ENCODE peak calls at places on chromosomes 3 and 15, in eight cellular contexts. A is aorta; X is hepatocyte; E is CD8-positive, alpha-beta memory T cell; R is H9; C is neural progenitor cell; T is cardiac muscle cell; P is CD4-positive, alpha-beta T cell. M is an unnamed sample. For H3K9me3, the result is how much of the 10 kb centered on the place peaks cover.

GRCh38 chr15:49323207-49323606 is 99.8 kb upstream of the FGF7 start:
- DNase-seq in C (no peak), P (no peak), R (no peak), E (no peak), X (no peak), A (no peak), T (no peak), M (no peak)

GRCh38 chr3:185726254-185726967 is 98.4 kb downstream of the IGF2BP2 start:
- DNase-seq in C (no peak), T (no peak), P (no peak), R (no peak), A (no peak), X (no peak), E (no peak), M (no peak)

GRCh38 chr15:69145694-69146492 is 14.5 kb upstream of the GLCE start:
- DNase-seq in R (no peak), C (no peak), A (no peak), P (no peak), T (peak), X (peak), E (no peak), M (no peak)

GRCh38 chr3:48952510-48953118 is 34.0 kb downstream of the ARIH2 start:
- DNase-seq in E (peak), A (no peak), T (peak), X (peak), P (peak), R (peak), C (peak), M (peak)

GRCh38 chr15:23645379-23646164 is 2.1 kb downstream of the MAGEL2 start:
- DNase-seq in T (peak), C (peak), E (no peak), P (no peak), R (peak), A (no peak), X (peak), M (no peak)

GRCh38 chr3:197795200-197795599 is 4.1 kb downstream of the LRCH3 start:
- DNase-seq in A (no peak), X (no peak), P (no peak), R (no peak), E (no peak), T (no peak), C (no peak), M (no peak)

GRCh38 chr3:141625506-141625905 is 112.6 kb upstream of the RNF7 start:
- DNase-seq in P (no peak), R (no peak), C (no peak), X (no peak), A (no peak), T (no peak), E (no peak), M (no peak)

GRCh38 chr15:78361956-78362506 is 21.9 kb downstream of the CRABP1 start:
- DNase-seq in C (no peak), X (no peak), R (no peak), T (no peak), P (no peak), E (no peak), A (no peak), M (no peak)

GRCh38 chr3:115448856-115449255 is 174.5 kb upstream of the GAP43 start:
- DNase-seq in T (no peak), A (no peak), E (no peak), X (no peak), R (no peak), C (no peak), P (no peak), M (no peak)

GRCh38 chr3:192481638-192482037 is 245.7 kb downstream of the FGF12 start:
- DNase-seq in R (no peak), C (no peak), X (peak), E (no peak), A (no peak), T (no peak), P (no peak), M (no peak)

GRCh38 chr3:60423556-60423955 is 827.7 kb downstream of the FHIT start:
- DNase-seq in C (no peak), E (no peak), R (no peak), X (no peak), A (no peak), P (no peak), T (no peak), M (no peak)

GRCh38 chr3:60582285-60582684 is 669.0 kb downstream of the FHIT start:
- DNase-seq in X (peak), P (no peak), E (no peak), A (no peak), R (no peak), T (peak), C (no peak), M (no peak)

GRCh38 chr15:99630607-99631131 is 64.9 kb downstream of the MEF2A start:
- DNase-seq in R (no peak), T (no peak), E (no peak), X (no peak), C (no peak), P (no peak), A (no peak), M (no peak)
- H3K9me3 ChIP-seq in R (under half), T (under half), E (under half), X (under half), C (under half), P (under half), A (under half), M (under half)

GRCh38 chr3:196422976-196423781 is 9.0 kb downstream of the UBXN7 start:
- DNase-seq in R (no peak), C (no peak), T (peak), A (peak), E (no peak), X (peak), P (no peak), M (no peak)

GRCh38 chr3:196414469-196414868 is 17.8 kb downstream of the UBXN7 start:
- DNase-seq in E (no peak), X (no peak), C (no peak), T (no peak), R (no peak), P (no peak), A (no peak), M (no peak)

DNA sequence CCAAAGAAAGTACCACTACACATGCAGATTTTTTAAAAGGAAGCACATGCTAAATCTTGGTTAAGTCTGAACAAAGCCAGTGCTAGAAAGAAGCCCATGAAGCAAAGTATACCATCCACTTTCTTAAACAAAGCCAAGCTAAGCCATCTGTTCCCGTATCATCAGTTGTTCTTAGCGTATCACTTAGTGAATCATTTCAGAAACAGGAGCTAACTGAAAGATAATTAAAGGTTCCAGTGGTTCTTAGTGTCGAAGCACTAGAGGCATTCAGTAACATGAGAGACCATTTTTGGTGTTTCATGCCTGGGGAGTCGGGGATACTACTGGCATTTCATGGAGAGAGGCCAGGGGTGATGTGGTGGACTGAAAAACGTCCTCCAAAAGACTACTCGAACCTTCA is 12.8 kb downstream of the UBXN7 start:
- DNase-seq in R (no peak), T (no peak), X (no peak), C (no peak), A (no peak), E (no peak), P (no peak), M (no peak)
- H3K9me3 ChIP-seq in R (under half), T (under half), X (under half), C (under half), A (under half), E (under half), P (under half), M (under half)

DNA sequence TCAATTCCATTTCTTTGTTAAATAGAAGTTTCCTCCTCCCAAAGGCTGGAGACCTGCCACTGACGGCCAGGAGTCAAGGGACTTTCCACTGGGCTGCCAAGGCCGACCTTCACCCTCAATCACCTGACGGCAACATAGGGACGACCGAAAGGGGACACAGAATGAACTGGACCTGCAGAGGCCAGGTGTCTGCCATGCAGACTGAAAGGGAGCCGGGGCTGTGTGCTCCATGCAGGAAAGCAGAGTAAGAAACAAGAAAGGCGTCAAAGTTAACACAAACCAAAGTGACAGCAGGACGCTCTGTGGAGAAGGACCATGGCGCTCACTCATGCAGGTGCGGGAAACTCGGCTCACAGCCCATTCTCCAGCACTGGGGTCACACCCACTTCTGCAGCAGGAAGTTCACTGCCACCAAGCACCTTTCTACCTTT is 26.1 kb downstream of the ZXDC start:
- DNase-seq in E (no peak), A (no peak), R (peak), X (no peak), C (no peak), P (no peak), T (no peak), M (no peak)
- H3K9me3 ChIP-seq in E (under half), A (under half), R (under half), X (under half), C (under half), P (under half), T (under half), M (under half)

GRCh38 chr15:45849136-45849535 is 214.3 kb downstream of the SQOR start:
- DNase-seq in E (no peak), C (no peak), P (no peak), A (no peak), T (no peak), X (no peak), R (no peak), M (no peak)
- H3K9me3 ChIP-seq in E (under half), C (under half), P (under half), A (under half), T (under half), X (under half), R (under half), M (under half)

GRCh38 chr3:171850324-171850697 is 7.2 kb downstream of the TMEM212 start:
- DNase-seq in X (no peak), R (no peak), P (no peak), E (no peak), T (peak), A (no peak), C (no peak), M (no peak)

GRCh38 chr3:171851685-171852084 is 8.5 kb downstream of the TMEM212 start:
- DNase-seq in T (no peak), A (no peak), R (no peak), E (no peak), C (no peak), X (peak), P (no peak), M (no peak)

GRCh38 chr3:171849632-171850323 is 6.6 kb downstream of the TMEM212 start:
- DNase-seq in C (no peak), E (no peak), T (no peak), R (no peak), A (no peak), X (no peak), P (no peak), M (no peak)

GRCh38 chr3:171850968-171851600 is 7.9 kb downstream of the TMEM212 start:
- DNase-seq in E (no peak), A (no peak), T (no peak), R (no peak), P (no peak), X (no peak), C (no peak), M (no peak)

DNA sequence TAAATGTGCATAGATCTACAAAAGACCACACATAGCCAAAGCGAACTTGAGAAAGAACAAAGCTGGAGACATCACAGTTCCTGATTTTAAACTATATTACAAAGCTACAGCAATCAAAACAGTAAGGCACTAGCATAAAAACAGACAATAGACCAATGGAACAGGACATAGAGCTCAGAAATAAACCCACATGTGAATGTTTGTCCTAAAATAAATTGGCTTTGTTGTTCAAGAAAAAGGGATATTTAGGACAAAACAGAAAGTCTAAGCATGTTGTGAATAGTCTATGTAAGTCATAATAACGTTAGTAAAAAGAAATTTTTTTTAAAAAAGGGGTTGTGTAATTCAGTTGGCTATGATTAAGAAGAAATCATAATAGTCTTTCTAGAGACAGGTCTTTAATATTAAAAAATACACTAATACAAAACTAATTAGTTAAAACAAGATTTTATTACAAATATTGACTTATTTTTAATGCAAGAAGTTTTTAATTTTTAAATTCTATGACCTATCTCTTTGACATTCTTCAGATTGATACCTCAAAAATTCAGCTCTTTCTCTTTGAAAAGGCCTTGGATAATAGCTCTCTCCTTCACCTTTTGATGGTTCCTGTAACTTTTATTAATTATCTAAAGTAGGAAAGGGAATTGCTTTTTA is 11.6 kb downstream of the TMEM212 start:
- DNase-seq in X (no peak), A (no peak), P (no peak), R (no peak), C (peak), E (no peak), T (no peak), M (no peak)
- H3K9me3 ChIP-seq in X (under half), A (under half), P (under half), R (under half), C (under half), E (under half), T (under half), M (under half)

GRCh38 chr15:97350813-97351212 is 609.7 kb upstream of the ARRDC4 start:
- DNase-seq in X (no peak), E (no peak), T (no peak), P (no peak), R (no peak), A (no peak), C (peak), M (no peak)

DNA sequence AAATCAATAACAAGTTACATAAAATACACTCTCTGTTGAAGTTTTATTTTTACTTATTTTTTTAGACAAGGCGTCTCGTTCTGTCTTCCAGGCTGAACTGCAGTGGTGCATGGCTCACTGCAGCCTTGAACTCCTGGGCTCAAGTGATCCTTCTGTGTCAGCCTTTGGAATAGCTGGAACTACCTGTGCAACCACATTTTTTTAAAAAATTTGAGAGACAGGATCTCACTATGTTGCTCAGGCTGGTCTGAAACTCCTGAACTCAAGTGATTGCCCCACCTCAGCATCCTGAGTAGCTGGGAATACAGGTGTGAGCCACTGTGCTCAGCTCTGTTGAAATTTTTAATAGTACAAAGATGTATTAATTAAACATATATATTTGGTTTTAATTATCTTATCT is 614.3 kb upstream of the ARRDC4 start:
- DNase-seq in P (no peak), A (no peak), R (no peak), E (no peak), C (no peak), X (no peak), T (no peak), M (no peak)
- H3K9me3 ChIP-seq in P (under half), A (under half), R (under half), E (under half), C (under half), X (under half), T (under half), M (under half)

GRCh38 chr15:51162865-51163762 is 68.4 kb upstream of the TNFAIP8L3 start:
- DNase-seq in P (peak), R (peak), C (peak), T (peak), E (peak), X (peak), A (peak), M (peak)
- H3K9me3 ChIP-seq in P (under half), R (under half), C (under half), T (under half), E (under half), X (under half), A (under half), M (under half)

GRCh38 chr15:92953569-92953968 is 53.4 kb downstream of the CHD2 start:
- DNase-seq in X (no peak), A (no peak), C (no peak), T (no peak), P (no peak), R (no peak), E (no peak), M (no peak)

GRCh38 chr15:92947071-92947730 is 47.1 kb downstream of the CHD2 start:
- DNase-seq in T (no peak), C (no peak), E (no peak), P (no peak), R (no peak), A (no peak), X (no peak), M (no peak)

GRCh38 chr15:92951800-92952199 is 51.7 kb downstream of the CHD2 start:
- DNase-seq in C (no peak), A (no peak), P (no peak), E (no peak), R (no peak), T (no peak), X (no peak), M (no peak)

GRCh38 chr15:92952451-92952850 is 52.3 kb downstream of the CHD2 start:
- DNase-seq in C (no peak), E (no peak), R (no peak), T (no peak), P (no peak), A (no peak), X (no peak), M (no peak)

GRCh38 chr15:92949604-92950249 is 49.6 kb downstream of the CHD2 start:
- DNase-seq in R (peak), P (no peak), C (peak), T (no peak), E (no peak), X (peak), A (no peak), M (no peak)
- H3K9me3 ChIP-seq in R (under half), P (under half), C (under half), T (under half), E (under half), X (under half), A (under half), M (under half)